ENCODE peak calls at places on chromosomes 5 and 9, in ten cellular contexts. One of them, this sample, is unnamed.

GRCh38 chr9:121607434-121608248 is 43.8 kb upstream of the DAB2IP start:
- DNase-seq in left ventricle myocardium inferior: peak; percentile 68
- DNase-seq in NCI-H2029: no peak
- DNase-seq in activated T-cell treated with anti-CD3 and anti-CD28 coated beads, Interleukin-2, amount 50 U/mL, for 72 hours: no peak
- DNase-seq in stimulated activated CD8-positive, alpha-beta memory T cell treated with anti-CD3 and anti-CD28 coated beads, Interleukin-15, amount 100 ng/mL, for 48 hours: no peak
- DNase-seq in NT2/D1: no peak
- DNase-seq in activated naive CD4-positive, alpha-beta T cell treated with Interleukin-2 at 50 U/mL for 16 hours: no peak
- DNase-seq in stimulated activated CD4-positive, alpha-beta T cell treated with anti-CD3 and anti-CD28 coated beads, Interleukin-4, amount 100 ng/mL, for 24 hours: no peak
- DNase-seq in tibial nerve: no peak
- DNase-seq in brain microvascular endothelial cell: peak; percentile 34
- DNase-seq in this sample: no peak

GRCh38 chr5:154516475-154516874 is 38.4 kb upstream of the HAND1 start:
- DNase-seq in stimulated activated CD4-positive, alpha-beta T cell treated with anti-CD3 and anti-CD28 coated beads, Interleukin-4, amount 100 ng/mL, for 24 hours: no peak
- DNase-seq in stimulated activated CD8-positive, alpha-beta memory T cell treated with anti-CD3 and anti-CD28 coated beads, Interleukin-15, amount 100 ng/mL, for 48 hours: no peak
- DNase-seq in activated T-cell treated with anti-CD3 and anti-CD28 coated beads, Interleukin-2, amount 50 U/mL, for 72 hours: no peak
- DNase-seq in brain microvascular endothelial cell: no peak
- DNase-seq in NCI-H2029: no peak
- DNase-seq in activated naive CD4-positive, alpha-beta T cell treated with Interleukin-2 at 50 U/mL for 16 hours: no peak
- DNase-seq in NT2/D1: no peak
- DNase-seq in tibial nerve: no peak
- DNase-seq in left ventricle myocardium inferior: no peak
- DNase-seq in this sample: no peak

GRCh38 chr5:147167529-147167928 is 67.3 kb upstream of the STK32A start:
- DNase-seq in brain microvascular endothelial cell: no peak
- DNase-seq in NT2/D1: no peak
- DNase-seq in stimulated activated CD4-positive, alpha-beta T cell treated with anti-CD3 and anti-CD28 coated beads, Interleukin-4, amount 100 ng/mL, for 24 hours: no peak
- DNase-seq in NCI-H2029: no peak
- DNase-seq in tibial nerve: no peak
- DNase-seq in activated T-cell treated with anti-CD3 and anti-CD28 coated beads, Interleukin-2, amount 50 U/mL, for 72 hours: no peak
- DNase-seq in left ventricle myocardium inferior: no peak
- DNase-seq in stimulated activated CD8-positive, alpha-beta memory T cell treated with anti-CD3 and anti-CD28 coated beads, Interleukin-15, amount 100 ng/mL, for 48 hours: no peak
- DNase-seq in activated naive CD4-positive, alpha-beta T cell treated with Interleukin-2 at 50 U/mL for 16 hours: no peak
- DNase-seq in this sample: no peak

GRCh38 chr5:56493751-56494150 is 260.6 kb upstream of the ANKRD55 start:
- DNase-seq in left ventricle myocardium inferior: no peak
- DNase-seq in NT2/D1: no peak
- DNase-seq in stimulated activated CD8-positive, alpha-beta memory T cell treated with anti-CD3 and anti-CD28 coated beads, Interleukin-15, amount 100 ng/mL, for 48 hours: no peak
- DNase-seq in NCI-H2029: no peak
- DNase-seq in brain microvascular endothelial cell: no peak
- DNase-seq in activated naive CD4-positive, alpha-beta T cell treated with Interleukin-2 at 50 U/mL for 16 hours: no peak
- DNase-seq in stimulated activated CD4-positive, alpha-beta T cell treated with anti-CD3 and anti-CD28 coated beads, Interleukin-4, amount 100 ng/mL, for 24 hours: no peak
- DNase-seq in activated T-cell treated with anti-CD3 and anti-CD28 coated beads, Interleukin-2, amount 50 U/mL, for 72 hours: no peak
- DNase-seq in tibial nerve: no peak
- DNase-seq in this sample: no peak

GRCh38 chr5:65190328-65191053 is 291.2 kb downstream of the ADAMTS6 start:
- DNase-seq in activated naive CD4-positive, alpha-beta T cell treated with Interleukin-2 at 50 U/mL for 16 hours: no peak
- DNase-seq in activated T-cell treated with anti-CD3 and anti-CD28 coated beads, Interleukin-2, amount 50 U/mL, for 72 hours: peak; percentile 21
- DNase-seq in stimulated activated CD4-positive, alpha-beta T cell treated with anti-CD3 and anti-CD28 coated beads, Interleukin-4, amount 100 ng/mL, for 24 hours: peak; percentile 7
- DNase-seq in brain microvascular endothelial cell: peak; percentile 94
- DNase-seq in left ventricle myocardium inferior: no peak
- DNase-seq in NT2/D1: no peak
- DNase-seq in stimulated activated CD8-positive, alpha-beta memory T cell treated with anti-CD3 and anti-CD28 coated beads, Interleukin-15, amount 100 ng/mL, for 48 hours: no peak
- DNase-seq in tibial nerve: no peak
- DNase-seq in NCI-H2029: no peak
- DNase-seq in this sample: no peak

GRCh38 chr5:163917741-163918140 is 412.3 kb downstream of the MAT2B start:
- DNase-seq in stimulated activated CD8-positive, alpha-beta memory T cell treated with anti-CD3 and anti-CD28 coated beads, Interleukin-15, amount 100 ng/mL, for 48 hours: no peak
- DNase-seq in NCI-H2029: no peak
- DNase-seq in NT2/D1: no peak
- DNase-seq in left ventricle myocardium inferior: no peak
- DNase-seq in stimulated activated CD4-positive, alpha-beta T cell treated with anti-CD3 and anti-CD28 coated beads, Interleukin-4, amount 100 ng/mL, for 24 hours: no peak
- DNase-seq in brain microvascular endothelial cell: no peak
- DNase-seq in tibial nerve: no peak
- DNase-seq in activated T-cell treated with anti-CD3 and anti-CD28 coated beads, Interleukin-2, amount 50 U/mL, for 72 hours: no peak
- DNase-seq in activated naive CD4-positive, alpha-beta T cell treated with Interleukin-2 at 50 U/mL for 16 hours: no peak
- DNase-seq in this sample: no peak

GRCh38 chr5:14676320-14676719 is 11.8 kb downstream of the OTULIN start:
- DNase-seq in stimulated activated CD4-positive, alpha-beta T cell treated with anti-CD3 and anti-CD28 coated beads, Interleukin-4, amount 100 ng/mL, for 24 hours: no peak
- DNase-seq in stimulated activated CD8-positive, alpha-beta memory T cell treated with anti-CD3 and anti-CD28 coated beads, Interleukin-15, amount 100 ng/mL, for 48 hours: no peak
- DNase-seq in brain microvascular endothelial cell: peak; percentile 42
- DNase-seq in left ventricle myocardium inferior: no peak
- DNase-seq in NCI-H2029: no peak
- DNase-seq in tibial nerve: no peak
- DNase-seq in activated T-cell treated with anti-CD3 and anti-CD28 coated beads, Interleukin-2, amount 50 U/mL, for 72 hours: peak; percentile 54
- DNase-seq in activated naive CD4-positive, alpha-beta T cell treated with Interleukin-2 at 50 U/mL for 16 hours: peak; percentile 28
- DNase-seq in NT2/D1: no peak
- DNase-seq in this sample: peak; percentile 54

GRCh38 chr5:128241071-128241695 is 157.6 kb downstream of the SLC12A2 start:
- DNase-seq in left ventricle myocardium inferior: no peak
- DNase-seq in NCI-H2029: no peak
- DNase-seq in activated T-cell treated with anti-CD3 and anti-CD28 coated beads, Interleukin-2, amount 50 U/mL, for 72 hours: no peak
- DNase-seq in activated naive CD4-positive, alpha-beta T cell treated with Interleukin-2 at 50 U/mL for 16 hours: no peak
- DNase-seq in stimulated activated CD8-positive, alpha-beta memory T cell treated with anti-CD3 and anti-CD28 coated beads, Interleukin-15, amount 100 ng/mL, for 48 hours: no peak
- DNase-seq in stimulated activated CD4-positive, alpha-beta T cell treated with anti-CD3 and anti-CD28 coated beads, Interleukin-4, amount 100 ng/mL, for 24 hours: no peak
- DNase-seq in tibial nerve: no peak
- DNase-seq in NT2/D1: no peak
- DNase-seq in brain microvascular endothelial cell: peak; percentile 15
- DNase-seq in this sample: no peak

GRCh38 chr9:121604242-121604641 is 47.2 kb upstream of the DAB2IP start:
- DNase-seq in NT2/D1: no peak
- DNase-seq in brain microvascular endothelial cell: no peak
- DNase-seq in left ventricle myocardium inferior: no peak
- DNase-seq in tibial nerve: no peak
- DNase-seq in NCI-H2029: peak; percentile 34
- DNase-seq in activated naive CD4-positive, alpha-beta T cell treated with Interleukin-2 at 50 U/mL for 16 hours: no peak
- DNase-seq in stimulated activated CD8-positive, alpha-beta memory T cell treated with anti-CD3 and anti-CD28 coated beads, Interleukin-15, amount 100 ng/mL, for 48 hours: no peak
- DNase-seq in activated T-cell treated with anti-CD3 and anti-CD28 coated beads, Interleukin-2, amount 50 U/mL, for 72 hours: no peak
- DNase-seq in stimulated activated CD4-positive, alpha-beta T cell treated with anti-CD3 and anti-CD28 coated beads, Interleukin-4, amount 100 ng/mL, for 24 hours: no peak
- DNase-seq in this sample: no peak

GRCh38 chr9:114372971-114373591 is 14.7 kb downstream of the AKNA start:
- DNase-seq in activated naive CD4-positive, alpha-beta T cell treated with Interleukin-2 at 50 U/mL for 16 hours: peak; percentile 76
- DNase-seq in left ventricle myocardium inferior: peak; percentile 62
- DNase-seq in stimulated activated CD4-positive, alpha-beta T cell treated with anti-CD3 and anti-CD28 coated beads, Interleukin-4, amount 100 ng/mL, for 24 hours: peak; percentile 77
- DNase-seq in activated T-cell treated with anti-CD3 and anti-CD28 coated beads, Interleukin-2, amount 50 U/mL, for 72 hours: peak; percentile 88
- DNase-seq in NCI-H2029: no peak
- DNase-seq in stimulated activated CD8-positive, alpha-beta memory T cell treated with anti-CD3 and anti-CD28 coated beads, Interleukin-15, amount 100 ng/mL, for 48 hours: peak; percentile 83
- DNase-seq in brain microvascular endothelial cell: no peak
- DNase-seq in NT2/D1: no peak
- DNase-seq in tibial nerve: no peak
- DNase-seq in this sample: peak; percentile 86

GRCh38 chr9:68653141-68653595 is 51.9 kb upstream of the PIP5K1B start:
- DNase-seq in stimulated activated CD4-positive, alpha-beta T cell treated with anti-CD3 and anti-CD28 coated beads, Interleukin-4, amount 100 ng/mL, for 24 hours: peak; percentile 39
- DNase-seq in brain microvascular endothelial cell: no peak
- DNase-seq in NCI-H2029: no peak
- DNase-seq in NT2/D1: no peak
- DNase-seq in activated naive CD4-positive, alpha-beta T cell treated with Interleukin-2 at 50 U/mL for 16 hours: no peak
- DNase-seq in left ventricle myocardium inferior: no peak
- DNase-seq in stimulated activated CD8-positive, alpha-beta memory T cell treated with anti-CD3 and anti-CD28 coated beads, Interleukin-15, amount 100 ng/mL, for 48 hours: peak; percentile 39
- DNase-seq in activated T-cell treated with anti-CD3 and anti-CD28 coated beads, Interleukin-2, amount 50 U/mL, for 72 hours: peak; percentile 65
- DNase-seq in tibial nerve: no peak
- DNase-seq in this sample: peak; percentile 48

GRCh38 chr9:94909965-94910730 is 183.6 kb downstream of the AOPEP start:
- DNase-seq in NT2/D1: no peak
- DNase-seq in brain microvascular endothelial cell: no peak
- DNase-seq in stimulated activated CD4-positive, alpha-beta T cell treated with anti-CD3 and anti-CD28 coated beads, Interleukin-4, amount 100 ng/mL, for 24 hours: no peak
- DNase-seq in left ventricle myocardium inferior: no peak
- DNase-seq in activated naive CD4-positive, alpha-beta T cell treated with Interleukin-2 at 50 U/mL for 16 hours: no peak
- DNase-seq in tibial nerve: no peak
- DNase-seq in NCI-H2029: no peak
- DNase-seq in stimulated activated CD8-positive, alpha-beta memory T cell treated with anti-CD3 and anti-CD28 coated beads, Interleukin-15, amount 100 ng/mL, for 48 hours: no peak
- DNase-seq in activated T-cell treated with anti-CD3 and anti-CD28 coated beads, Interleukin-2, amount 50 U/mL, for 72 hours: no peak
- DNase-seq in this sample: no peak

GRCh38 chr5:33340195-33340594 is 100.6 kb upstream of the TARS1 start:
- DNase-seq in stimulated activated CD8-positive, alpha-beta memory T cell treated with anti-CD3 and anti-CD28 coated beads, Interleukin-15, amount 100 ng/mL, for 48 hours: no peak
- DNase-seq in left ventricle myocardium inferior: no peak
- DNase-seq in activated T-cell treated with anti-CD3 and anti-CD28 coated beads, Interleukin-2, amount 50 U/mL, for 72 hours: no peak
- DNase-seq in activated naive CD4-positive, alpha-beta T cell treated with Interleukin-2 at 50 U/mL for 16 hours: no peak
- DNase-seq in stimulated activated CD4-positive, alpha-beta T cell treated with anti-CD3 and anti-CD28 coated beads, Interleukin-4, amount 100 ng/mL, for 24 hours: no peak
- DNase-seq in NT2/D1: peak; percentile 33
- DNase-seq in brain microvascular endothelial cell: no peak
- DNase-seq in NCI-H2029: no peak
- DNase-seq in tibial nerve: no peak
- DNase-seq in this sample: no peak

GRCh38 chr9:10005206-10005605 is 607.6 kb downstream of the PTPRD start:
- DNase-seq in activated T-cell treated with anti-CD3 and anti-CD28 coated beads, Interleukin-2, amount 50 U/mL, for 72 hours: no peak
- DNase-seq in left ventricle myocardium inferior: no peak
- DNase-seq in stimulated activated CD8-positive, alpha-beta memory T cell treated with anti-CD3 and anti-CD28 coated beads, Interleukin-15, amount 100 ng/mL, for 48 hours: no peak
- DNase-seq in stimulated activated CD4-positive, alpha-beta T cell treated with anti-CD3 and anti-CD28 coated beads, Interleukin-4, amount 100 ng/mL, for 24 hours: no peak
- DNase-seq in brain microvascular endothelial cell: no peak
- DNase-seq in NCI-H2029: no peak
- DNase-seq in activated naive CD4-positive, alpha-beta T cell treated with Interleukin-2 at 50 U/mL for 16 hours: no peak
- DNase-seq in NT2/D1: no peak
- DNase-seq in tibial nerve: no peak
- DNase-seq in this sample: no peak

This sample was measured in stimulated activated naive CD8-positive, alpha-beta T cell treated with anti-CD3 and anti-CD28 coated beads, Interleukin-15, Interleukin-2, amounts not matched to agents 100 U/mL and 50 U/mL, for 24 hours.